ENCODE peak calls at places on chromosomes 7 and 10, in six cellular contexts. One of them, this sample, is unnamed.
A peak's percentile ranks its signal among the peaks of the same experiment; 100 is the strongest.

GRCh38 chr7:25963733-25964132 is 188.3 kb upstream of the NFE2L3 start:
- DNase-seq in K562: no peak
- DNase-seq in fibroblast of lung: no peak
- DNase-seq in IMR-90: no peak
- DNase-seq in HCT116: no peak
- DNase-seq in uterus: no peak
- DNase-seq in this sample: no peak

GRCh38 chr10:33927347-33927746 is 592.9 kb upstream of the NRP1 start:
- DNase-seq in K562: peak; percentile 12
- DNase-seq in fibroblast of lung: no peak
- DNase-seq in IMR-90: no peak
- DNase-seq in HCT116: no peak
- DNase-seq in uterus: no peak
- DNase-seq in this sample: peak; percentile 3

GRCh38 chr10:6033954-6034353 is 28.2 kb downstream of the IL2RA start:
- DNase-seq in K562: peak; percentile 21
- DNase-seq in fibroblast of lung: peak; percentile 17
- DNase-seq in IMR-90: no peak
- DNase-seq in HCT116: no peak
- DNase-seq in uterus: no peak
- DNase-seq in this sample: no peak

GRCh38 chr10:35781643-35782035 is 139.5 kb upstream of the FZD8 start:
- DNase-seq in K562: peak; percentile 47
- DNase-seq in fibroblast of lung: no peak
- DNase-seq in IMR-90: no peak
- DNase-seq in HCT116: no peak
- DNase-seq in uterus: no peak
- DNase-seq in this sample: peak; percentile 34

GRCh38 chr7:51075681-51076580 is 240.7 kb downstream of the COBL start:
- DNase-seq in K562: no peak
- DNase-seq in fibroblast of lung: no peak
- DNase-seq in IMR-90: no peak
- DNase-seq in HCT116: no peak
- DNase-seq in uterus: no peak
- DNase-seq in this sample: no peak

GRCh38 chr7:30135551-30136271 is 925 bp downstream of the MTURN start:
- DNase-seq in K562: no peak
- DNase-seq in fibroblast of lung: peak; percentile 76
- DNase-seq in IMR-90: peak; percentile 62
- DNase-seq in HCT116: no peak
- DNase-seq in uterus: peak; percentile 58
- DNase-seq in this sample: peak; percentile 70

GRCh38 chr10:971150-971542 is 17.1 kb upstream of the GTPBP4 start:
- DNase-seq in K562: no peak
- DNase-seq in fibroblast of lung: peak; percentile 52
- DNase-seq in IMR-90: peak; percentile 46
- DNase-seq in HCT116: no peak
- DNase-seq in uterus: no peak
- DNase-seq in this sample: peak; percentile 32

GRCh38 chr7:30422922-30423321 is 55.7 kb downstream of the NOD1 start:
- DNase-seq in K562: no peak
- DNase-seq in fibroblast of lung: peak; percentile 25
- DNase-seq in IMR-90: peak; percentile 23
- DNase-seq in HCT116: peak; percentile 48
- DNase-seq in uterus: no peak
- DNase-seq in this sample: peak; percentile 18

GRCh38 chr7:71937840-71938371 is 474.2 kb downstream of the CALN1 start:
- DNase-seq in K562: no peak
- DNase-seq in fibroblast of lung: no peak
- DNase-seq in IMR-90: no peak
- DNase-seq in HCT116: no peak
- DNase-seq in uterus: no peak
- DNase-seq in this sample: no peak

GRCh38 chr10:19054289-19054688 is 5.7 kb downstream of the MALRD1 start:
- DNase-seq in K562: no peak
- DNase-seq in fibroblast of lung: no peak
- DNase-seq in IMR-90: no peak
- DNase-seq in HCT116: no peak
- DNase-seq in uterus: no peak
- DNase-seq in this sample: no peak

GRCh38 chr10:132886211-132887099 is 55.9 kb downstream of the CFAP46 start:
- DNase-seq in K562: no peak
- DNase-seq in fibroblast of lung: no peak
- DNase-seq in IMR-90: no peak
- DNase-seq in HCT116: no peak
- DNase-seq in uterus: peak; percentile 8
- DNase-seq in this sample: peak; percentile 16

GRCh38 chr10:89213191-89213808 is 6.2 kb upstream of the CH25H start:
- DNase-seq in K562: peak; percentile 34
- DNase-seq in fibroblast of lung: peak; percentile 69
- DNase-seq in IMR-90: peak; percentile 63
- DNase-seq in HCT116: no peak
- DNase-seq in uterus: no peak
- DNase-seq in this sample: peak; percentile 77

GRCh38 chr10:125562737-125563136 is 120.2 kb downstream of the TEX36 start:
- DNase-seq in K562: peak; percentile 11
- DNase-seq in fibroblast of lung: no peak
- DNase-seq in IMR-90: no peak
- DNase-seq in HCT116: peak; percentile 37
- DNase-seq in uterus: no peak
- DNase-seq in this sample: no peak

GRCh38 chr10:78634389-78634815 is 434.4 kb upstream of the ZMIZ1 start:
- DNase-seq in K562: no peak
- DNase-seq in fibroblast of lung: peak; percentile 39
- DNase-seq in IMR-90: peak; percentile 45
- DNase-seq in HCT116: no peak
- DNase-seq in uterus: peak; percentile 52
- DNase-seq in this sample: peak; percentile 14

GRCh38 chr10:123147635-123148413 is at the start of gene HMX2:
- DNase-seq in K562: peak; percentile 30
- DNase-seq in fibroblast of lung: no peak
- DNase-seq in IMR-90: no peak
- DNase-seq in HCT116: no peak
- DNase-seq in uterus: no peak
- DNase-seq in this sample: no peak

GRCh38 chr7:41700044-41700471 is 2.8 kb downstream of the INHBA start:
- DNase-seq in K562: no peak
- DNase-seq in fibroblast of lung: no peak
- DNase-seq in IMR-90: peak; percentile 35
- DNase-seq in HCT116: no peak
- DNase-seq in uterus: no peak
- DNase-seq in this sample: no peak

GRCh38 chr7:25288536-25289283 is 60.4 kb upstream of the NPVF start:
- DNase-seq in K562: no peak
- DNase-seq in fibroblast of lung: no peak
- DNase-seq in IMR-90: no peak
- DNase-seq in HCT116: no peak
- DNase-seq in uterus: no peak
- DNase-seq in this sample: no peak

GRCh38 chr7:26789481-26790175 is 74.8 kb downstream of the SKAP2 start:
- DNase-seq in K562: no peak
- DNase-seq in fibroblast of lung: no peak
- DNase-seq in IMR-90: no peak
- DNase-seq in HCT116: no peak
- DNase-seq in uterus: no peak
- DNase-seq in this sample: no peak

GRCh38 chr7:103445228-103446020 is 583 bp downstream of the SLC26A5 start:
- DNase-seq in K562: peak; percentile 15
- DNase-seq in fibroblast of lung: peak; percentile 5
- DNase-seq in IMR-90: no peak
- DNase-seq in HCT116: no peak
- DNase-seq in uterus: no peak
- DNase-seq in this sample: peak; percentile 4

GRCh38 chr10:122044045-122044661 is 55.2 kb downstream of the TACC2 start:
- DNase-seq in K562: no peak
- DNase-seq in fibroblast of lung: peak; percentile 74
- DNase-seq in IMR-90: peak; percentile 49
- DNase-seq in HCT116: no peak
- DNase-seq in uterus: peak; percentile 64
- DNase-seq in this sample: peak; percentile 42

GRCh38 chr7:157888579-157888978 is 551.8 kb downstream of the DNAJB6 start:
- DNase-seq in K562: no peak
- DNase-seq in fibroblast of lung: no peak
- DNase-seq in IMR-90: no peak
- DNase-seq in HCT116: no peak
- DNase-seq in uterus: no peak
- DNase-seq in this sample: no peak

GRCh38 chr7:98617960-98618418 is 904 bp downstream of the NPTX2 start:
- DNase-seq in K562: no peak
- DNase-seq in fibroblast of lung: no peak
- DNase-seq in IMR-90: no peak
- DNase-seq in HCT116: no peak
- DNase-seq in uterus: no peak
- DNase-seq in this sample: no peak

GRCh38 chr7:98621573-98622482 is 4.7 kb downstream of the NPTX2 start:
- DNase-seq in K562: no peak
- DNase-seq in fibroblast of lung: no peak
- DNase-seq in IMR-90: no peak
- DNase-seq in HCT116: no peak
- DNase-seq in uterus: no peak
- DNase-seq in this sample: no peak

GRCh38 chr7:98617051-98617959 is at the start of gene NPTX2:
- DNase-seq in K562: no peak
- DNase-seq in fibroblast of lung: no peak
- DNase-seq in IMR-90: no peak
- DNase-seq in HCT116: no peak
- DNase-seq in uterus: no peak
- DNase-seq in this sample: no peak

GRCh38 chr7:98618786-98619185 is 1.7 kb downstream of the NPTX2 start:
- DNase-seq in K562: no peak
- DNase-seq in fibroblast of lung: no peak
- DNase-seq in IMR-90: no peak
- DNase-seq in HCT116: no peak
- DNase-seq in uterus: no peak
- DNase-seq in this sample: no peak

GRCh38 chr7:98619450-98620321 is 2.6 kb downstream of the NPTX2 start:
- DNase-seq in K562: no peak
- DNase-seq in fibroblast of lung: no peak
- DNase-seq in IMR-90: peak; percentile 1
- DNase-seq in HCT116: no peak
- DNase-seq in uterus: no peak
- DNase-seq in this sample: no peak
- H3K4me3 ChIP-seq in K562: no peak overlapping the region
- H3K4me3 ChIP-seq in fibroblast of lung: no peak overlapping the region
- H3K4me3 ChIP-seq in IMR-90: no peak overlapping the region
- H3K4me3 ChIP-seq in HCT116: no peak overlapping the region
- H3K4me3 ChIP-seq in uterus: no peak overlapping the region
- H3K4me3 ChIP-seq in this sample: no peak overlapping the region

DNA sequence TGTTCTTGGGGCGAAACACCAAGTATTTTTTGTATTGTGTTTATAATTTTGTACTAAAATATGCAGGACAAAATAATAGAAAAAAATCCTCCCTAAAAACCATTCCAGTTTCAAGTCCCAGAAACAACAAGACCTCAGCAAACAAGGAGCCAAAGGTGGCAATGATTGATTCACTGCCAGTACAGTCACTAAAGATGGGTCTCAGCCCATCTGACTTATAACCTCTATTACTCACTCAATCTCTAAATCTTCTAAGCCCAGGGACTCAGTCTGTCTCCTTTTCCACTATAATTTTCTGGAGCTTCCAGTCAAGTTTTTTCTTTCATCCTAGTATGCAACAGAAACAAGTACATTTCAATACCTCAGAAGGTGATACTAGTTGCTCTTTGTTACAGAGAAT is 33.3 kb downstream of the SNX13 start:
- DNase-seq in K562: no peak
- DNase-seq in fibroblast of lung: no peak
- DNase-seq in IMR-90: peak; percentile 4
- DNase-seq in HCT116: no peak
- DNase-seq in uterus: no peak
- DNase-seq in this sample: no peak
- TF ChIP-seq CTCF in K562: no peak
- TF ChIP-seq CTCF in fibroblast of lung: no peak
- TF ChIP-seq CTCF in IMR-90: no peak
- TF ChIP-seq CTCF in HCT116: no peak
- TF ChIP-seq CTCF in uterus: no peak
- TF ChIP-seq CTCF in this sample: no peak

DNA sequence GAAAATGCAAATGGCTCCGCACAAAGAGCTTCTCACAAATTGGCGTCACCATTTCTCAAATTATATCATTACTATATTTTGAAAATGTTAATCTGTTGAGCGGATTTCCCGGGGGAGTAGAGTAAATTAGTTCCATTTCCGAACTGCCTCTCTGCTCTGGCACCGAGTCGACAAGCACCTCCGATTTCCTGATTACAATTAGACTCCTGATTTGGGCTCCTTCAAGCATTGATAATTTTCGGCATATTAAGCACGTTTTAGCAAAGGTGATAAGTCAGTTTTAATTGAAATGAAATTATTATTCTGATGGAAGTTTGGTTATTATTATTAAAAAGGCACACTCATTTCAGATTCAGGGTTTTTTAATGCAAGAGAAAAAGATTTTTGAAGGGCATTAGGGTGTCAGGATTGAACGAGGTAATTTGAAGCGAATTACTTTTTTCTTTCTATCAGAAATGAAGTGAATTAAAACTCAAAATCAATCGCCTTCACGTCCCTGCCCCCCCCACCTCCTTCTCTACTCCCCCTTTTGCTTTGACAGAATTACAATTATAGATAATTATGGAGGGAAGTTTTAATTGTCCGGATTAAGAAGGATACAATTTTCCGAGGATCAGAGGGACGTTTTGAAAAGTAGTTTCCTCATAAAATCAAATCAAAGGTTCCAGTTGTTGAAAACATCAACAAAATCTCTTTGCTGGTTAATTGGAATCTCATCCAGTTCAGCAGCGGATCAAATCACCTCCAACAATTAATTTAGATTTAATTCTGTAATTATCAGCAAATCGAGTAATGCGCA is 3.9 kb upstream of the UNCX start:
- DNase-seq in K562: no peak
- DNase-seq in fibroblast of lung: no peak
- DNase-seq in IMR-90: no peak
- DNase-seq in HCT116: no peak
- DNase-seq in uterus: no peak
- DNase-seq in this sample: no peak
- H3K4me3 ChIP-seq in K562: no peak overlapping the region
- H3K4me3 ChIP-seq in fibroblast of lung: no peak overlapping the region
- H3K4me3 ChIP-seq in IMR-90: no peak overlapping the region
- H3K4me3 ChIP-seq in HCT116: no peak overlapping the region
- H3K4me3 ChIP-seq in uterus: no peak overlapping the region
- H3K4me3 ChIP-seq in this sample: no peak overlapping the region

GRCh38 chr10:69468771-69469129 is 17.5 kb downstream of the TSPAN15 start:
- DNase-seq in K562: no peak
- DNase-seq in fibroblast of lung: no peak
- DNase-seq in IMR-90: no peak
- DNase-seq in HCT116: no peak
- DNase-seq in uterus: no peak
- DNase-seq in this sample: no peak

GRCh38 chr10:69470463-69471163 is 19.3 kb downstream of the TSPAN15 start:
- DNase-seq in K562: no peak
- DNase-seq in fibroblast of lung: no peak
- DNase-seq in IMR-90: no peak
- DNase-seq in HCT116: no peak
- DNase-seq in uterus: no peak
- DNase-seq in this sample: no peak

GRCh38 chr10:69466689-69467088 is 15.4 kb downstream of the TSPAN15 start:
- DNase-seq in K562: no peak
- DNase-seq in fibroblast of lung: no peak
- DNase-seq in IMR-90: no peak
- DNase-seq in HCT116: no peak
- DNase-seq in uterus: no peak
- DNase-seq in this sample: no peak

GRCh38 chr10:69466158-69466490 is 14.9 kb downstream of the TSPAN15 start:
- DNase-seq in K562: no peak
- DNase-seq in fibroblast of lung: no peak
- DNase-seq in IMR-90: no peak
- DNase-seq in HCT116: no peak
- DNase-seq in uterus: no peak
- DNase-seq in this sample: no peak

GRCh38 chr10:69467928-69468770 is 16.9 kb downstream of the TSPAN15 start:
- DNase-seq in K562: no peak
- DNase-seq in fibroblast of lung: no peak
- DNase-seq in IMR-90: no peak
- DNase-seq in HCT116: no peak
- DNase-seq in uterus: no peak
- DNase-seq in this sample: no peak
- TF ChIP-seq CTCF in K562: no peak
- TF ChIP-seq CTCF in fibroblast of lung: no peak
- TF ChIP-seq CTCF in IMR-90: no peak
- TF ChIP-seq CTCF in HCT116: no peak
- TF ChIP-seq CTCF in uterus: no peak
- TF ChIP-seq CTCF in this sample: no peak

This sample was measured in choroid plexus epithelial cell.